ENCODE peak calls at places on chromosomes 2 and 18, in four cellular contexts. I is NCI-H510A, J is NCI-H1092 treated with DMSO at 0.1 percent for 48 hours, Q is NCI-H2171 treated with DMSO at 0.1 percent for 48 hours. H is an unnamed sample.

GRCh38 chr2:61962095-61962984 is 56.9 kb downstream of the COMMD1 start:
- DNase-seq in I (no peak), J (no peak), Q (no peak), H (no peak)

GRCh38 chr2:181585732-181586131 is 71.2 kb downstream of the CERKL start:
- DNase-seq in I (no peak), J (peak; percentile 11), Q (peak; percentile 83), H (no peak)

GRCh38 chr18:33128581-33128980 is 311.9 kb downstream of the CCDC178 start:
- DNase-seq in I (no peak), J (no peak), Q (no peak), H (no peak)

GRCh38 chr18:33720133-33720532 is 142.1 kb downstream of the ASXL3 start:
- DNase-seq in I (no peak), J (no peak), Q (no peak), H (no peak)

GRCh38 chr2:131076707-131077106 is 16.6 kb downstream of the FAM168B start:
- DNase-seq in I (no peak), J (no peak), Q (no peak), H (no peak)

GRCh38 chr2:236719192-236719635 is 149.6 kb downstream of the ACKR3 start:
- DNase-seq in I (no peak), J (no peak), Q (no peak), H (no peak)

GRCh38 chr2:70049261-70049660 is 38.0 kb upstream of the PCBP1 start:
- DNase-seq in I (no peak), J (no peak), Q (no peak), H (no peak)

GRCh38 chr18:24459772-24460171 is 665 bp upstream of the HRH4 start:
- DNase-seq in I (no peak), J (no peak), Q (no peak), H (no peak)

GRCh38 chr18:61606759-61607158 is 273.5 kb downstream of the CDH20 start:
- DNase-seq in I (peak; percentile 3), J (no peak), Q (no peak), H (no peak)

GRCh38 chr2:209351636-209352035 is 72.2 kb upstream of the MAP2 start:
- DNase-seq in I (no peak), J (no peak), Q (no peak), H (no peak)

GRCh38 chr2:118969734-118970395 is 27.9 kb downstream of the MARCO start:
- DNase-seq in I (no peak), J (no peak), Q (no peak), H (no peak)

GRCh38 chr2:134155134-134155533 is 98.7 kb upstream of the MGAT5 start:
- DNase-seq in I (no peak), J (no peak), Q (no peak), H (no peak)

GRCh38 chr2:84234103-84234502 is 225.0 kb downstream of the SUCLG1 start:
- DNase-seq in I (no peak), J (no peak), Q (no peak), H (no peak)

GRCh38 chr2:148058641-148059040 is 37.8 kb downstream of the MBD5 start:
- DNase-seq in I (no peak), J (no peak), Q (no peak), H (no peak)

GRCh38 chr2:191508738-191509137 is 169.2 kb upstream of the NABP1 start:
- DNase-seq in I (no peak), J (no peak), Q (peak; percentile 33), H (no peak)

GRCh38 chr2:144183744-144184143 is 336.2 kb downstream of the ZEB2 start:
- DNase-seq in I (no peak), J (no peak), Q (no peak), H (peak; percentile 89)

GRCh38 chr2:146659976-146660375 is 1184.9 kb upstream of the ACVR2A start:
- DNase-seq in I (no peak), J (no peak), Q (no peak), H (no peak)

GRCh38 chr18:40555914-40556313 is 1399.1 kb upstream of the PIK3C3 start:
- DNase-seq in I (no peak), J (no peak), Q (no peak), H (no peak)

GRCh38 chr2:11602563-11603182 is 67.3 kb downstream of the NTSR2 start:
- DNase-seq in I (no peak), J (no peak), Q (no peak), H (no peak)

GRCh38 chr2:37659723-37660122 is 11.7 kb downstream of the CDC42EP3 start:
- DNase-seq in I (no peak), J (no peak), Q (no peak), H (no peak)

GRCh38 chr2:108363048-108363899 is 14.5 kb upstream of the SULT1C4 start:
- DNase-seq in I (no peak), J (no peak), Q (no peak), H (peak; percentile 22)

GRCh38 chr2:72325592-72326422 is 178.1 kb upstream of the CYP26B1 start:
- DNase-seq in I (no peak), J (no peak), Q (no peak), H (peak; percentile 34)

GRCh38 chr2:168660859-168661258 is 141.6 kb upstream of the NOSTRIN start:
- DNase-seq in I (no peak), J (peak; percentile 17), Q (peak; percentile 87), H (no peak)

GRCh38 chr2:240733803-240734495 is 42.3 kb downstream of the AQP12A start:
- DNase-seq in I (no peak), J (no peak), Q (no peak), H (no peak)

H was measured in activated naive CD4-positive, alpha-beta T cell treated with anti-CD3 and anti-CD28 coated beads for 36 hours.